ENCODE peak calls at places on chromosomes 4 and X, in five cellular contexts. O is fibroblast of lung, J is PC-9, H is hepatocyte, R is DND-41. U is an unnamed sample.

GRCh38 chr4:82726601-82727000 is 72.0 kb downstream of the SCD5 start:
- DNase-seq in O (no peak), J (no peak), H (no peak), R (no peak), U (no peak)

GRCh38 chrX:103442536-103442901 is 66.2 kb downstream of the BEX3 start:
- DNase-seq in O (peak; percentile 79), J (no peak), H (no peak), R (no peak), U (no peak)

GRCh38 chr4:28562913-28563312 is 1702.3 kb downstream of the STIM2 start:
- DNase-seq in O (no peak), J (no peak), H (no peak), R (no peak), U (no peak)

GRCh38 chrX:11967986-11968385 is 170.3 kb upstream of the FRMPD4 start:
- DNase-seq in O (no peak), J (peak; percentile 28), H (no peak), R (no peak), U (no peak)

GRCh38 chr4:628346-628745 is 3.0 kb downstream of the PDE6B start:
- DNase-seq in O (no peak), J (no peak), H (no peak), R (no peak), U (no peak)

GRCh38 chr4:108058685-108059440 is 69.2 kb downstream of the HADH start:
- DNase-seq in O (peak; percentile 24), J (peak; percentile 42), H (peak; percentile 61), R (no peak), U (no peak)

GRCh38 chr4:63921561-63921960 is 487.7 kb downstream of the TECRL start:
- DNase-seq in O (no peak), J (no peak), H (no peak), R (no peak), U (no peak)

GRCh38 chr4:40918330-40918729 is 168.6 kb downstream of the NSUN7 start:
- DNase-seq in O (peak; percentile 88), J (peak; percentile 17), H (peak; percentile 52), R (no peak), U (no peak)

GRCh38 chr4:31737419-31737818 is 1017.2 kb downstream of the PCDH7 start:
- DNase-seq in O (no peak), J (no peak), H (no peak), R (no peak), U (no peak)

GRCh38 chr4:107818301-107818910 is 6.3 kb upstream of the SGMS2 start:
- DNase-seq in O (no peak), J (peak; percentile 2), H (no peak), R (no peak), U (no peak)

GRCh38 chrX:87621697-87622096 is 104.1 kb downstream of the KLHL4 start:
- DNase-seq in O (peak; percentile 60), J (no peak), H (peak; percentile 6), R (no peak), U (no peak)

GRCh38 chrX:40749874-40750273 is 14.5 kb upstream of the MED14 start:
- DNase-seq in O (no peak), J (no peak), H (no peak), R (no peak), U (no peak)

GRCh38 chr4:41692717-41693345 is 55.7 kb downstream of the PHOX2B start:
- DNase-seq in O (peak; percentile 71), J (peak; percentile 34), H (peak; percentile 77), R (peak; percentile 48), U (peak; percentile 83)

GRCh38 chr4:48504352-48504751 is 14.3 kb downstream of the ZAR1 start:
- DNase-seq in O (no peak), J (no peak), H (no peak), R (no peak), U (no peak)

GRCh38 chr4:7196283-7196651 is 3.9 kb downstream of the SORCS2 start:
- DNase-seq in O (no peak), J (peak; percentile 49), H (no peak), R (no peak), U (no peak)

DNA sequence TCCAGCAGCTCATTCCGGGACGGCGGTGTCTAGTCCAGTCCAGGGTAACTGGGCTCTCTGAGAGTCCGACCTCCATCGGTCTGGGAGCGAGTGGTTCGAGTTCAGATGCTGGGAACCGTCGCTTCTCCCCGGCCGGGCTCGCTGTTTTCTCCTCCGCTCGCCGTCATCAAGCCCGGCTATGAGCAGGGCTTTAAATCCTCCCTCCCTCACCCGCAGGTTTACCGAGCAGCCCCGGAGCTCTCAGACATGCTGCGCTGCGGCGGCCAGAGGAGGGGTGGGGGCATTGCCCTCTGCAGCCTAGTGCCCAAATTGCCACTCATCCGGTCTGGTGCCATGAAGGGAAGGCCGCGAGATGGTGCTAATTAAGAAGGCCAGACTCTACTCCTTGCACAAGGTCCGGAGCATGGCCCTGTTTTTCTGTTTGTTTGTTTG is 23.2 kb downstream of the HAND2 start:
- DNase-seq in O (no peak), J (no peak), H (no peak), R (no peak), U (peak; percentile 44)
- TF ChIP-seq EZH2 in O (no peak), J (no peak), H (no peak), R (no peak), U (peak; percentile 67)

GRCh38 chr4:47167391-47167790 is 136.0 kb downstream of the GABRB1 start:
- DNase-seq in O (no peak), J (no peak), H (no peak), R (no peak), U (no peak)
- TF ChIP-seq EZH2 in O (no peak), J (no peak), H (no peak), R (no peak), U (no peak)

GRCh38 chrX:85391185-85391878 is 11.9 kb upstream of the POF1B start:
- DNase-seq in O (no peak), J (no peak), H (no peak), R (no peak), U (no peak)
- TF ChIP-seq EZH2 in O (no peak), J (no peak), H (no peak), R (no peak), U (no peak)

GRCh38 chrX:77087529-77088169 is 359.5 kb upstream of the FGF16 start:
- DNase-seq in O (peak; percentile 25), J (no peak), H (peak; percentile 43), R (no peak), U (no peak)
- TF ChIP-seq EZH2 in O (no peak), J (no peak), H (no peak), R (no peak), U (no peak)

DNA sequence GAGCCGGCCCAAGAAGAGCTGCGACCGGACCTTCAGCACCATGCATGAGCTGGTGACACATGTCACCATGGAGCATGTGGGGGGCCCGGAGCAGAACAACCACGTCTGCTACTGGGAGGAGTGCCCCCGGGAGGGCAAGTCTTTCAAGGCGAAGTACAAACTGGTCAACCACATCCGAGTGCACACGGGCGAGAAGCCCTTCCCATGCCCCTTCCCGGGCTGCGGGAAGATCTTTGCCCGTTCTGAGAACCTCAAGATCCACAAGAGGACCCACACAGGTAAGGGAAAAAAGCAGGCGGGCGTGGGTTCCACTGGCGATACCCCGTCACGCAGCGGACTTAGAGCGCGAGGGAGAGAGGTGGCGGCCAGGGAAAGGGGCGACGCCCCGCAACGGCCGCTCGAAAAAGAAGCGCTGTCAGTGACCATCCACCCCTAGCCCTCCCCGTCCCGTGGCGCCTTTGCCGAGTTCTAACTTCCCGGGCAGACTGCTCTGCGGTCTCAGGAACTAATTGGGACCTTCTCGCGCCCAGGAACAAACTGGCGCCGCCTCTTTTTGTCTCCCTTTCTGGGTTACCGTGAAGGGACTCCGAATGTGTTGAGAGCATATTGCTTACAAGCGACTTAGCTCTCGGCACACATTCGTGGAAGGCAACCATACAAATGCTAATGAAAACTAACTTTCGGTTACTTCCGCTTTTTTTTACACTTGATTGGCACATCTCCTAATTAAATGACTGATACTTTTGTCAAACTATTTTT is 1.7 kb downstream of the ZIC3 start:
- DNase-seq in O (no peak), J (no peak), H (no peak), R (no peak), U (peak; percentile 53)
- TF ChIP-seq EZH2 in O (peak; percentile 0), J (no peak), H (peak; percentile 63), R (no peak), U (no peak)

GRCh38 chr4:165359501-165359900 is 19.3 kb upstream of the CPE start:
- DNase-seq in O (peak; percentile 47), J (no peak), H (no peak), R (no peak), U (no peak)

GRCh38 chr4:165361804-165362203 is 17.0 kb upstream of the CPE start:
- DNase-seq in O (no peak), J (no peak), H (no peak), R (no peak), U (no peak)

GRCh38 chr4:165355900-165356300 is 22.9 kb upstream of the CPE start:
- DNase-seq in O (peak; percentile 63), J (no peak), H (peak; percentile 69), R (peak; percentile 39), U (peak; percentile 82)

GRCh38 chr4:165360985-165361678 is 17.7 kb upstream of the CPE start:
- DNase-seq in O (no peak), J (no peak), H (no peak), R (no peak), U (no peak)

DNA sequence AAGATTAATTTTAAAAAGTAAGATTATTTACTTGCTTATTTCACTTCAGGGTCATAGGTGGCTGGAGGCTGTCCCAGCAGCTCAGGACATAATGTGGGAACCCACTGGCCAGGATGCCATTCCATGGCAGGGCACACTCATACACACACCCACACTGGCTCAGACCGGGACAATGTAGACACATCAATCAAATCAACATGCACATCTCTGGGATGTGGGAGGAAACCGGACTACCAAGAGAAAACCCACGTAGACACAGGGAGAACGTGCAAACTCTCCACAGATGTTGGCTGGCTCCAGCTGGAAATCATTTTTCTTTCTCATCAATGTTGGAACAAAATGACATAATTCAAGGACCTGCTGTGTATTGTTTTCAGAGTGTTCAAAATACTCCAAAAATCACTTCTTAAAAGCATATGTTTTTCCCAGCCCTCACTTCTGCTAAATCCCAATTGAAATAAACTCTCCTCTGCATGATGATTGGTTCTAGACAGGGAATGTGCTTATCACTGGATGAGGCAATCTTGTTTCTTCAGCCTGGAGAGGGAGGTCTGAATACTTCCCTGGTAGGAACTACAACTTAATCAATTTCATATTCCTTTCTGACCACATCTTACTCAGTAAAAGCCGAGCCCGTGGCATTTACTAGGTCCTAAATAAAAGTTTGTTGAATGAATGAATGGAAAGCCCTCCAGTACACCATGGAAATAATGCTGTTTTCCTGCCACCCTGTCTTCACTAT is 18.6 kb upstream of the CPE start:
- DNase-seq in O (peak; percentile 36), J (no peak), H (no peak), R (no peak), U (no peak)
- TF ChIP-seq EZH2 in O (no peak), J (no peak), H (no peak), R (no peak), U (no peak)

DNA sequence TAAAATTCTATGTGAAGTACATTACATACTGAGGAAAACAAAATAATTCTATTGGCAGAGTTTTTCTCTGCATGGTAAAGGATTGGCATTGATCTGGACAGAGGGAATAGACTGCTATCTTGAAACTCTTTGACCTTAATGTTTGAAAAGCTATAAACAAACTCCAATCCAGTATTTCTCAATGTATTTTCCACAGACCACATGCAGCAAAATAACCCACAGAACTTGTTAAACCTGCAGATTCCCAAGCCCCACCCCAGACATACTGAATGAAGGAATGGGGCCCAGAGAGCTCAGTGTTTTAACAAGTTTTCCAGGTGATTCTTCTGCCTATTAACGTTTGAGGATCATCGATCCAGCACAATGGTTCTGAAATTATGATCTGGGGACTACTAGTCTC is 15.7 kb downstream of the RNF128 start:
- DNase-seq in O (no peak), J (no peak), H (peak; percentile 8), R (no peak), U (no peak)
- TF ChIP-seq EZH2 in O (no peak), J (no peak), H (no peak), R (no peak), U (no peak)